ENCODE peak calls at places on chromosomes 1 and 21, in six cellular contexts. R is cardiac fibroblast, U is stomach, K is thyroid gland, F is retinal pigment epithelial cell, Y is foreskin fibroblast. P is an unnamed sample.

GRCh38 chr1:87295720-87296119 is 33.0 kb upstream of the LMO4 start:
- DNase-seq in U (no peak), K (no peak), Y (no peak), F (no peak), R (no peak), P (no peak)

GRCh38 chr1:6424619-6425593 is at the start of gene ESPN:
- DNase-seq in K (no peak), R (no peak), Y (no peak), U (no peak), F (no peak), P (no peak)

GRCh38 chr1:228148971-228149340 is 774 bp upstream of the GJC2 start:
- DNase-seq in K (no peak), Y (no peak), F (no peak), U (no peak), R (no peak), P (no peak)

GRCh38 chr21:14740692-14741091 is 194.6 kb upstream of the SAMSN1 start:
- DNase-seq in R (peak), K (no peak), Y (no peak), F (no peak), U (no peak), P (peak)

GRCh38 chr1:110645962-110646735 is 28.6 kb downstream of the KCNA3 start:
- DNase-seq in F (peak), Y (peak), R (peak), K (no peak), U (no peak), P (peak)

GRCh38 chr1:59070607-59071006 is 226.3 kb upstream of the FGGY start:
- DNase-seq in K (no peak), F (no peak), R (no peak), Y (no peak), U (no peak), P (no peak)

GRCh38 chr1:243523766-243524165 is 267.9 kb downstream of the SDCCAG8 start:
- DNase-seq in U (no peak), F (no peak), R (no peak), K (no peak), Y (no peak), P (no peak)

GRCh38 chr21:40793057-40793456 is 53.9 kb downstream of the DSCAM start:
- DNase-seq in Y (no peak), R (no peak), F (no peak), K (no peak), U (no peak), P (no peak)

GRCh38 chr1:10537082-10537766 is 62.5 kb downstream of the PEX14 start:
- DNase-seq in Y (no peak), K (no peak), U (no peak), F (no peak), R (no peak), P (no peak)

GRCh38 chr1:29017235-29017634 is 102.9 kb downstream of the EPB41 start:
- DNase-seq in K (no peak), Y (no peak), R (no peak), U (no peak), F (no peak), P (no peak)

GRCh38 chr1:54229281-54229891 is 29.4 kb downstream of the MRPL37 start:
- DNase-seq in R (peak), F (no peak), Y (peak), K (peak), U (no peak), P (peak)

GRCh38 chr1:167776616-167777252 is 55.0 kb downstream of the MPZL1 start:
- DNase-seq in Y (no peak), U (no peak), F (no peak), R (no peak), K (no peak), P (no peak)

GRCh38 chr1:218735436-218735835 is 390.3 kb downstream of the TGFB2 start:
- DNase-seq in R (peak), U (no peak), F (no peak), Y (peak), K (no peak), P (peak)

GRCh38 chr1:185069202-185069601 is 23.8 kb downstream of the RNF2 start:
- DNase-seq in R (no peak), F (no peak), U (no peak), Y (no peak), K (no peak), P (no peak)

GRCh38 chr1:23865543-23865930 is 2.6 kb downstream of the FUCA1 start:
- DNase-seq in Y (peak), F (peak), R (peak), K (no peak), U (peak), P (peak)

GRCh38 chr1:245310605-245311531 is 156.1 kb downstream of the KIF26B start:
- DNase-seq in Y (no peak), F (no peak), U (no peak), R (peak), K (no peak), P (peak)

GRCh38 chr1:67830928-67831596 is 2.2 kb downstream of the GNG12 start:
- DNase-seq in R (peak), K (no peak), Y (no peak), U (no peak), F (no peak), P (no peak)

GRCh38 chr1:246629030-246629429 is 62.8 kb downstream of the CNST start:
- DNase-seq in R (no peak), Y (no peak), K (no peak), U (no peak), F (no peak), P (no peak)

GRCh38 chr1:202007703-202008489 is 2.5 kb upstream of the ELF3 start:
- DNase-seq in K (peak), U (peak), F (no peak), Y (no peak), R (no peak), P (no peak)

GRCh38 chr1:22553104-22553880 is 10.0 kb upstream of the EPHA8 start:
- DNase-seq in Y (no peak), U (no peak), K (no peak), R (no peak), F (no peak), P (no peak)

GRCh38 chr1:243742814-243743213 is 107.2 kb downstream of the AKT3 start:
- DNase-seq in R (peak), Y (peak), F (no peak), K (no peak), U (no peak), P (peak)

GRCh38 chr1:232319518-232319917 is 310.4 kb downstream of the SIPA1L2 start:
- DNase-seq in R (no peak), Y (no peak), F (no peak), U (no peak), K (no peak), P (no peak)

GRCh38 chr1:66623812-66624211 is 89.9 kb downstream of the SGIP1 start:
- DNase-seq in F (no peak), Y (peak), R (peak), U (no peak), K (no peak), P (peak)

GRCh38 chr21:41630249-41630648 is 122.3 kb upstream of the TMPRSS2 start:
- DNase-seq in Y (peak), F (peak), K (no peak), U (no peak), R (peak), P (peak)

GRCh38 chr21:32605469-32605868 is 6.7 kb downstream of the CFAP298 start:
- DNase-seq in R (no peak), F (no peak), K (no peak), Y (no peak), U (no peak), P (no peak)

GRCh38 chr1:20281801-20282200 is 8.9 kb upstream of the VWA5B1 start:
- DNase-seq in K (no peak), Y (peak), R (peak), F (no peak), U (no peak), P (peak)

GRCh38 chr1:47558601-47559593 is 121.1 kb downstream of the FOXD2 start:
- DNase-seq in U (peak), R (no peak), K (peak), F (no peak), Y (no peak), P (no peak)

GRCh38 chr1:94526152-94526551 is 15.4 kb downstream of the F3 start:
- DNase-seq in U (no peak), R (no peak), F (no peak), Y (no peak), K (no peak), P (no peak)

GRCh38 chr1:155218854-155219591 is 10.5 kb downstream of the MTX1 start:
- DNase-seq in F (no peak), R (peak), U (no peak), Y (peak), K (peak), P (peak)

GRCh38 chr1:192952646-192953045 is 106.5 kb downstream of the UCHL5 start:
- DNase-seq in K (no peak), Y (no peak), F (no peak), U (no peak), R (peak), P (peak)

GRCh38 chr1:45103534-45103933 is 91.5 kb downstream of the UROD start:
- DNase-seq in U (no peak), K (no peak), R (no peak), Y (no peak), F (no peak), P (no peak)

GRCh38 chr1:84164156-84164555 is 20.1 kb downstream of the PRKACB start:
- DNase-seq in U (no peak), R (peak), F (no peak), K (no peak), Y (no peak), P (peak)

GRCh38 chr1:116374340-116375164 is 1.5 kb downstream of the ATP1A1 start:
- DNase-seq in Y (no peak), U (no peak), F (no peak), K (peak), R (peak), P (no peak)

GRCh38 chr1:35748326-35748725 is 21.5 kb downstream of the CLSPN start:
- DNase-seq in Y (no peak), R (peak), F (no peak), K (no peak), U (no peak), P (no peak)

GRCh38 chr1:244460195-244460594 is 878 bp upstream of the CATSPERE start:
- DNase-seq in F (no peak), R (peak), U (no peak), Y (no peak), K (no peak), P (peak)

GRCh38 chr1:12194666-12195216 is 27.9 kb downstream of the TNFRSF1B start:
- DNase-seq in Y (no peak), K (no peak), F (no peak), U (no peak), R (no peak), P (no peak)

GRCh38 chr1:226642421-226642820 is 93.9 kb downstream of the STUM start:
- DNase-seq in U (no peak), Y (no peak), F (no peak), K (no peak), R (no peak), P (no peak)
- TF ChIP-seq CTCF in U (no peak), Y (no peak), F (no peak), K (no peak), R (no peak), P (no peak)

GRCh38 chr1:103191327-103191726 is 83.0 kb upstream of the COL11A1 start:
- DNase-seq in K (no peak), F (no peak), U (no peak), R (no peak), Y (no peak), P (no peak)
- H3K4me3 ChIP-seq in K (no peak), F (no peak), U (no peak), R (no peak), Y (no peak), P (no peak)

GRCh38 chr1:197692965-197693364 is 82.3 kb downstream of the DENND1B start:
- DNase-seq in U (no peak), R (peak), F (no peak), Y (no peak), K (no peak), P (peak)
- TF ChIP-seq CTCF in U (no peak), R (peak), F (peak), Y (peak), K (no peak), P (peak)

DNA sequence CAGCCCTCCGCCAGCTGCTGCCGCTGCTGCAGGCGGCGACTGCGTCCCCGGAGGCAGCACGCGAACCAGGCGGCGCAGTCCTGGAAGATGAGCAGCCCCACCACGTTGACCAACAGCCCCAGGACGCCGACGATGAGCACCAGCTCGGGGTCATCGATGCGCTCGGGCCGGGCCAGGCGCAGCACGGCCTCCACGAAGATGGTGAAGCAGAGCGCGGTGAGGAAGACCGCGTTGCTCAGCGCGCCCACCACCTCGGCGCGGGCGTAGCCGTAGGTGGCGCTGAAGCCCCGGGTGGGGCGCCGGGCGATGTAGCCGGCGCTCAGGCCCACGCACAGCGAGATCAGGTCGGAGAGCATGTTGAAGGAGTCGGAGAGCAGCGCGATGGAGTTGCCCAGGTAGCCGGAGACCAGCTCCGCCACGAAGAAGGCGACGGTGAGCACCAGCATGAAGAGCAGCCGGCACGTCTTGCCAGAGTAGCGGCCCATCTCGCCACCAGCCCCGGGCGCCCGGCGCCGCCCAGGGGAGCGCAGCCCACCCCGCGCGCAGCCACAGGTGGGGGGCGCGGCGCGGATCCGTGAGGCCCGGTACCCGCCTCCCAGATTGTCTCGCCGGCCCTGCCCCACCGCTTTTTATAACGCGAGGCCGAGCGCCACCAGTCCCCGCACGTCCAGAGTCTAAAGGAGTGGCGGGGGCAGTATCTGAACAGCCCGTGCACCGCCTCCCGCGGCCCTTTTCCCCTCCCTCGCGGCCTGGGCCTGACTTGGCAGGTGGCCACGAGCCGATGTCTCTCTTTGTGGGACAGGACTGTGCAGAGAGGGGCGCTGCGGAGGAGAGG is at the start of gene SLC30A10:
- DNase-seq in F (no peak), K (peak), R (peak), U (no peak), Y (no peak), P (peak)
- H3K4me3 ChIP-seq in F (peak), K (peak), R (peak), U (peak), Y (peak), P (no peak)

DNA sequence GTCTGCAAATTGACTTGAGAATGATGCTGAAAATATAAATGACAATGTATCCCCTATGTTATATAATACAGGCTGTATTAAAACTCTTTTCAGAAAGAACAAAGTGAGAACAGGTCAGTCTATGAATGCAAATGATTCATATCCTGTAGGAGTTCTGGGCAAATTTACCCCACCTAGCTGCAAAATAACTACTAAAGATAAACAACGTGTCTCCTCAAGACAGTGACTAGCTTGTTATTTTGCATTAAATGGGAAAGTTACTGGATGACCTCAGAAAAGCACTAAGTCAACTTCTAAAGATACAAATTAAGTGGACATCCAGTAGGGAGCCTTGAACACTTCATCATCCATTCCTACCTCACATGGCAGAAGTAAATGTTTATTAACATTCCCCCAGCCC is 11.1 kb downstream of the RNF19B start:
- DNase-seq in K (no peak), U (no peak), Y (no peak), R (peak), F (no peak), P (peak)
- TF ChIP-seq CTCF in K (no peak), U (no peak), Y (no peak), R (no peak), F (no peak), P (no peak)

GRCh38 chr21:29130234-29130993 is at the start of gene MAP3K7CL:
- DNase-seq in Y (peak), U (no peak), R (peak), K (peak), F (peak), P (peak)

GRCh38 chr21:29125199-29125598 is 5.2 kb upstream of the MAP3K7CL start:
- DNase-seq in K (no peak), Y (no peak), F (no peak), U (no peak), R (no peak), P (no peak)

GRCh38 chr21:29121759-29122158 is 8.7 kb upstream of the MAP3K7CL start:
- DNase-seq in F (no peak), K (no peak), R (no peak), U (no peak), Y (no peak), P (no peak)

GRCh38 chr21:29125979-29126378 is 4.5 kb upstream of the MAP3K7CL start:
- DNase-seq in K (no peak), R (no peak), U (no peak), F (no peak), Y (no peak), P (no peak)

GRCh38 chr21:29124645-29125044 is 5.8 kb upstream of the MAP3K7CL start:
- DNase-seq in Y (no peak), K (no peak), U (no peak), R (no peak), F (no peak), P (no peak)
- H3K4me3 ChIP-seq in Y (no peak), K (no peak), U (no peak), R (no peak), F (no peak), P (no peak)

DNA sequence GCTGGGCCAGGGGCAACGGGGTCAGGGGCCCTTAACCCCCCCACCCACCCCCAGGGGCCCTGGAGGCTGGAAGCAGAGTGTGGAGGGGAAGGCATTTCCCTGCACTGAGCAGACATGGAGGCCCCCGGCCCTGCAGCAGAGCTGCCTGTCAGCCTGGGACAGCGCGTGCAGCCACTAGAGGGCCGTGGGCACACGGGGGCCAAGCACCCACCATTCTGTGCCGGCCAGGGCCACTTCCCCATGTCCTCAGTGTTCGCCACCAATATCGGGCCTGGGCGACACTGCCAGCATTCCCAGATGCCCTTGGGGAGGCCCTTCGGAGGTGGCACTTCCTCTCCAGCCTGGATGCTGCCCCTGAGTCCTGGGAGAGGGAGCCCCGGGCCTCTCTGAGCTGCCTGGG is 23.2 kb upstream of the ARHGEF16 start:
- DNase-seq in U (no peak), R (no peak), F (no peak), K (no peak), Y (no peak), P (no peak)
- TF ChIP-seq CTCF in U (no peak), R (peak), F (peak), K (no peak), Y (peak), P (no peak)

GRCh38 chr1:101238041-101238515 is 1.3 kb downstream of the S1PR1 start:
- DNase-seq in R (no peak), U (no peak), K (no peak), Y (no peak), F (no peak), P (no peak)

GRCh38 chr1:101236546-101237228 is at the start of gene S1PR1:
- DNase-seq in Y (peak), F (no peak), K (peak), U (peak), R (peak), P (peak)

GRCh38 chr1:101238681-101239094 is 1.9 kb downstream of the S1PR1 start:
- DNase-seq in R (peak), K (peak), Y (peak), F (peak), U (peak), P (peak)

GRCh38 chr1:101235696-101236545 is 898 bp upstream of the S1PR1 start:
- DNase-seq in Y (peak), U (peak), F (no peak), R (peak), K (peak), P (peak)

GRCh38 chr1:101237229-101237837 is 514 bp downstream of the S1PR1 start:
- DNase-seq in R (peak), F (no peak), Y (peak), K (no peak), U (no peak), P (peak)
- H3K4me3 ChIP-seq in R (peak), F (peak), Y (peak), K (peak), U (peak), P (peak)